ENCODE peak calls at places on chromosomes 12 and 14, in five cellular contexts. One of them, this sample, is unnamed.

GRCh38 chr12:106118-106561 is 39.6 kb downstream of the IQSEC3 start:
- DNase-seq in Panc1: no peak
- DNase-seq in astrocyte: no peak
- DNase-seq in psoas muscle: no peak
- DNase-seq in spleen: no peak
- DNase-seq in this sample: no peak

GRCh38 chr12:3227076-3227975 is 150.1 kb downstream of the TSPAN9 start:
- DNase-seq in astrocyte: no peak
- DNase-seq in psoas muscle: no peak
- DNase-seq in spleen: no peak
- DNase-seq in Panc1: no peak
- DNase-seq in this sample: no peak

GRCh38 chr14:51369814-51370213 is 129.8 kb downstream of the TMX1 start:
- DNase-seq in astrocyte: no peak
- DNase-seq in Panc1: no peak
- DNase-seq in psoas muscle: no peak
- DNase-seq in spleen: no peak
- DNase-seq in this sample: no peak

GRCh38 chr12:4506870-4507269 is 31.8 kb upstream of the RAD51AP1 start:
- DNase-seq in psoas muscle: no peak
- DNase-seq in spleen: no peak
- DNase-seq in Panc1: no peak
- DNase-seq in astrocyte: peak
- DNase-seq in this sample: no peak

GRCh38 chr14:103002578-103003350 is 54.6 kb downstream of the CDC42BPB start:
- DNase-seq in Panc1: no peak
- DNase-seq in psoas muscle: no peak
- DNase-seq in astrocyte: no peak
- DNase-seq in spleen: peak
- DNase-seq in this sample: no peak

GRCh38 chr14:89303452-89304435 is 113.3 kb downstream of the FOXN3 start:
- DNase-seq in Panc1: no peak
- DNase-seq in astrocyte: peak
- DNase-seq in psoas muscle: peak
- DNase-seq in spleen: peak
- DNase-seq in this sample: no peak

GRCh38 chr14:95946867-95947266 is 70.2 kb downstream of the TUNAR start:
- DNase-seq in spleen: no peak
- DNase-seq in astrocyte: no peak
- DNase-seq in Panc1: no peak
- DNase-seq in psoas muscle: no peak
- DNase-seq in this sample: no peak

GRCh38 chr12:16950041-16950677 is 344.2 kb upstream of the LMO3 start:
- DNase-seq in astrocyte: no peak
- DNase-seq in Panc1: no peak
- DNase-seq in spleen: no peak
- DNase-seq in psoas muscle: no peak
- DNase-seq in this sample: no peak

GRCh38 chr12:54563787-54564186 is 14.4 kb downstream of the PDE1B start:
- DNase-seq in Panc1: no peak
- DNase-seq in astrocyte: no peak
- DNase-seq in psoas muscle: no peak
- DNase-seq in spleen: no peak
- DNase-seq in this sample: no peak

GRCh38 chr14:67357583-67358354 is 1.8 kb downstream of the ATP6V1D start:
- DNase-seq in Panc1: no peak
- DNase-seq in astrocyte: peak
- DNase-seq in psoas muscle: no peak
- DNase-seq in spleen: no peak
- DNase-seq in this sample: no peak

GRCh38 chr12:131477613-131478012 is 233.3 kb upstream of the SFSWAP start:
- DNase-seq in spleen: no peak
- DNase-seq in psoas muscle: no peak
- DNase-seq in astrocyte: no peak
- DNase-seq in Panc1: no peak
- DNase-seq in this sample: no peak

GRCh38 chr14:89435527-89436273 is 18.7 kb upstream of the FOXN3 start:
- DNase-seq in spleen: no peak
- DNase-seq in Panc1: no peak
- DNase-seq in psoas muscle: no peak
- DNase-seq in astrocyte: peak
- DNase-seq in this sample: no peak

GRCh38 chr14:71532790-71533189 is 399.4 kb upstream of the RGS6 start:
- DNase-seq in astrocyte: no peak
- DNase-seq in psoas muscle: no peak
- DNase-seq in spleen: no peak
- DNase-seq in Panc1: no peak
- DNase-seq in this sample: no peak

GRCh38 chr14:65263161-65263788 is 149.3 kb upstream of the FUT8 start:
- DNase-seq in Panc1: no peak
- DNase-seq in spleen: no peak
- DNase-seq in astrocyte: peak
- DNase-seq in psoas muscle: no peak
- DNase-seq in this sample: no peak

GRCh38 chr14:39050389-39050788 is 52.6 kb downstream of the SEC23A start:
- DNase-seq in psoas muscle: no peak
- DNase-seq in spleen: no peak
- DNase-seq in Panc1: no peak
- DNase-seq in astrocyte: peak
- DNase-seq in this sample: no peak

GRCh38 chr12:93818488-93819047 is 141.4 kb downstream of the CRADD start:
- DNase-seq in astrocyte: no peak
- DNase-seq in Panc1: no peak
- DNase-seq in psoas muscle: no peak
- DNase-seq in spleen: no peak
- DNase-seq in this sample: no peak

GRCh38 chr14:62599616-62600385 is 445.5 kb downstream of the KCNH5 start:
- DNase-seq in astrocyte: no peak
- DNase-seq in psoas muscle: no peak
- DNase-seq in spleen: no peak
- DNase-seq in Panc1: no peak
- DNase-seq in this sample: no peak

GRCh38 chr12:52006726-52007157 is at the start of gene TAMALIN:
- DNase-seq in psoas muscle: peak
- DNase-seq in spleen: peak
- DNase-seq in Panc1: no peak
- DNase-seq in astrocyte: peak
- DNase-seq in this sample: no peak

GRCh38 chr12:70683976-70684375 is 46.7 kb upstream of the PTPRB start:
- DNase-seq in astrocyte: no peak
- DNase-seq in psoas muscle: no peak
- DNase-seq in spleen: no peak
- DNase-seq in Panc1: no peak
- DNase-seq in this sample: no peak

GRCh38 chr14:83196235-83196634 is 1662.6 kb upstream of the SEL1L start:
- DNase-seq in astrocyte: no peak
- DNase-seq in psoas muscle: no peak
- DNase-seq in spleen: no peak
- DNase-seq in Panc1: no peak
- DNase-seq in this sample: no peak

GRCh38 chr14:103883263-103883523 is 35.8 kb upstream of the PPP1R13B start:
- DNase-seq in spleen: no peak
- DNase-seq in astrocyte: no peak
- DNase-seq in psoas muscle: no peak
- DNase-seq in Panc1: no peak
- DNase-seq in this sample: peak

GRCh38 chr12:58395470-58395869 is 454.1 kb downstream of the ATP23 start:
- DNase-seq in Panc1: no peak
- DNase-seq in psoas muscle: no peak
- DNase-seq in astrocyte: peak
- DNase-seq in spleen: no peak
- DNase-seq in this sample: no peak

GRCh38 chr14:62696261-62696968 is 348.8 kb downstream of the KCNH5 start:
- DNase-seq in astrocyte: no peak
- DNase-seq in Panc1: no peak
- DNase-seq in spleen: no peak
- DNase-seq in psoas muscle: no peak
- DNase-seq in this sample: no peak

GRCh38 chr14:59463773-59464650 is 1.2 kb downstream of the GPR135 start:
- DNase-seq in psoas muscle: peak
- DNase-seq in astrocyte: no peak
- DNase-seq in spleen: peak
- DNase-seq in Panc1: no peak
- DNase-seq in this sample: no peak

GRCh38 chr14:100004392-100004791 is 60.8 kb upstream of the EVL start:
- DNase-seq in spleen: no peak
- DNase-seq in astrocyte: no peak
- DNase-seq in psoas muscle: no peak
- DNase-seq in Panc1: no peak
- DNase-seq in this sample: no peak

GRCh38 chr12:55686366-55687010 is 21.2 kb downstream of the ITGA7 start:
- DNase-seq in psoas muscle: no peak
- DNase-seq in Panc1: no peak
- DNase-seq in spleen: no peak
- DNase-seq in astrocyte: no peak
- DNase-seq in this sample: no peak

GRCh38 chr12:12902036-12902435 is 10.7 kb downstream of the GPRC5A start:
- DNase-seq in spleen: no peak
- DNase-seq in Panc1: no peak
- DNase-seq in astrocyte: peak
- DNase-seq in psoas muscle: no peak
- DNase-seq in this sample: no peak

DNA sequence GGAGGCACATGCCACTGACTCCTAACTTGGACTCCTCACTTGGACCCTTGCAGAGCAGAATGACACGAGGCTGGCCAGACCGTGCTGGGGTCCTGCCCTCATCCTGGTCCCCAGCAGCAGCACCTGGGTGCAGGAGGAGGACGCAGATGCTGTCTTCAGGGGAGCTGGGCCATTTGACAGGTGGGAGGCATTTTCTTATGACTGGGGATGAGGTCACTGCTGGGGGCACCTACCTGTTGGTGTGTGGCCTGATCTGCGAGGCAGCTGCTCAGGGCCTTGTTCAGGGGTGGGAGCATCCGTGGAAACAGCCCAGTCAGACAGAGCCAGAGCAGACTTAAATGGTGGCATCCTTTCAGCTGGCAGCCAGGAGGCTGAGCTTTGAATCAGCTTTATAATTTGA is 57.3 kb downstream of the CACNA1C start:
- DNase-seq in astrocyte: no peak
- DNase-seq in Panc1: no peak
- DNase-seq in spleen: no peak
- DNase-seq in psoas muscle: no peak
- DNase-seq in this sample: no peak
- TF ChIP-seq CTCF in astrocyte: no peak
- TF ChIP-seq CTCF in Panc1: no peak
- TF ChIP-seq CTCF in spleen: no peak
- TF ChIP-seq CTCF in psoas muscle: no peak
- TF ChIP-seq CTCF in this sample: no peak

DNA sequence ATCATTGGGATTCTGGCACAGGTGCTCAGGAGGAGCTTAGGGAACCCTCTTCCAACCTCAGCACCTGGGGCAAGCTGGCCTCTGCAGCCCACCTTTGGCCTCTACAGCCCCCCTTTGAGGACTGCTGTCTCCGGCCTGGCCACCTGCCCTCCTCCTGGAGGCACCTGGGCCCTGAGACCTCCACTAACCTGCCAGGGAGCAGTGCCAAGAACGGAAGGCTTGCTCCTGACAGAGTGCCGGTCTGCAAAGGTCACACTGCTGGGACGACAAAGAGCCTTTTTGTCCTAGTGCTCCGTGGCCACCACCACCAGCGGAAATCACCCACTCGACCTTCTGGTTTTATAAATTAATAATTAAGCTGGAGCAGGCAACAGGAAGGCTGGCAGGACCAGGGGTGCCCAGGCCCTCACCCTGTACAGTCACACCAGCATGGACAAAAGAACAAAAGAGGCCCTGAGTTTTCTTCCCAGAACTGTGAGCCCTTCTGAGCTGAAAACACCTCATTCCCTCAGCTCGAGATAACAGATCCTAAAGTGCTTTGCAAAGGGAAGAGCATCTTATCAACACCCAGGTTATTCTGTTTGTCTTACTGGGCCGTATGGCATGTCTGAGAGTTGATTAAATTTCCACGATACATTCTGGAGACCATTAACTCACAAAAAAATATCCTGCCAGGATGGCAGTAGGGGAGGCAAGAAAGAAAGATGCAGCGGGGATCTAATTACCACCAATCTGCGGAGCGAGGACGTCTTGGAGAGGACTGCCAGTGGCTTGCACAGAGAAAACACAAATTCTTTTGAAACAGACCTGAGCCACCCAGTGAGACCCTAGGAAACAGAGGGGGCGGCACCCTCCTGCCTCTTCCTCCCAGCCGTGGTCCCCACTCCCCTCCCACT is 8.2 kb downstream of the TESC start:
- DNase-seq in psoas muscle: no peak
- DNase-seq in Panc1: no peak
- DNase-seq in spleen: peak
- DNase-seq in astrocyte: no peak
- DNase-seq in this sample: no peak
- H3K4me3 ChIP-seq in psoas muscle: no peak
- H3K4me3 ChIP-seq in Panc1: no peak
- H3K4me3 ChIP-seq in spleen: no peak
- H3K4me3 ChIP-seq in astrocyte: no peak
- H3K4me3 ChIP-seq in this sample: no peak

GRCh38 chr12:124720687-124721500 is 142.8 kb downstream of the SCARB1 start:
- DNase-seq in Panc1: no peak
- DNase-seq in psoas muscle: peak
- DNase-seq in spleen: no peak
- DNase-seq in astrocyte: peak
- DNase-seq in this sample: no peak
- H3K27ac ChIP-seq in Panc1: peak
- H3K27ac ChIP-seq in psoas muscle: peak
- H3K27ac ChIP-seq in spleen: peak
- H3K27ac ChIP-seq in astrocyte: peak
- H3K27ac ChIP-seq in this sample: peak

GRCh38 chr12:63766498-63766897 is 13.2 kb upstream of the RXYLT1 start:
- DNase-seq in psoas muscle: no peak
- DNase-seq in spleen: no peak
- DNase-seq in Panc1: no peak
- DNase-seq in astrocyte: no peak
- DNase-seq in this sample: no peak
- TF ChIP-seq CTCF in psoas muscle: no peak
- TF ChIP-seq CTCF in spleen: no peak
- TF ChIP-seq CTCF in Panc1: no peak
- TF ChIP-seq CTCF in astrocyte: peak
- TF ChIP-seq CTCF in this sample: peak

GRCh38 chr12:14959463-14959862 is 1.9 kb downstream of the ARHGDIB start:
- DNase-seq in Panc1: no peak
- DNase-seq in psoas muscle: no peak
- DNase-seq in astrocyte: no peak
- DNase-seq in spleen: no peak
- DNase-seq in this sample: no peak
- H3K4me3 ChIP-seq in Panc1: no peak
- H3K4me3 ChIP-seq in psoas muscle: peak
- H3K4me3 ChIP-seq in astrocyte: no peak
- H3K4me3 ChIP-seq in spleen: peak
- H3K4me3 ChIP-seq in this sample: no peak